ENCODE peak calls at places on chromosome 2, in eight cellular contexts. One of them, this sample, is unnamed.

GRCh38 chr2:149290662-149291061 is 39.7 kb upstream of the LYPD6 start:
- DNase-seq in HCT116: no peak
- DNase-seq in lung: no peak
- DNase-seq in AG09309: no peak
- DNase-seq in heart right ventricle: no peak
- DNase-seq in cardiac muscle cell: no peak
- DNase-seq in A549: no peak
- DNase-seq in breast epithelium: no peak
- DNase-seq in this sample: no peak

GRCh38 chr2:143110759-143111428 is 18.3 kb upstream of the ARHGAP15 start:
- DNase-seq in cardiac muscle cell: peak
- DNase-seq in heart right ventricle: peak
- DNase-seq in AG09309: peak
- DNase-seq in HCT116: peak
- DNase-seq in lung: peak
- DNase-seq in breast epithelium: peak
- DNase-seq in A549: peak
- DNase-seq in this sample: peak

GRCh38 chr2:152449578-152449977 is 114.6 kb downstream of the FMNL2 start:
- DNase-seq in heart right ventricle: no peak
- DNase-seq in lung: no peak
- DNase-seq in AG09309: no peak
- DNase-seq in A549: no peak
- DNase-seq in cardiac muscle cell: no peak
- DNase-seq in breast epithelium: no peak
- DNase-seq in HCT116: no peak
- DNase-seq in this sample: no peak

GRCh38 chr2:27804146-27804545 is 32.6 kb downstream of the MRPL33 start:
- DNase-seq in AG09309: no peak
- DNase-seq in A549: no peak
- DNase-seq in lung: no peak
- DNase-seq in breast epithelium: no peak
- DNase-seq in heart right ventricle: no peak
- DNase-seq in HCT116: no peak
- DNase-seq in cardiac muscle cell: peak
- DNase-seq in this sample: no peak

GRCh38 chr2:134250840-134251461 is 2.9 kb upstream of the MGAT5 start:
- DNase-seq in heart right ventricle: no peak
- DNase-seq in lung: no peak
- DNase-seq in breast epithelium: no peak
- DNase-seq in HCT116: no peak
- DNase-seq in cardiac muscle cell: no peak
- DNase-seq in A549: no peak
- DNase-seq in AG09309: no peak
- DNase-seq in this sample: no peak

GRCh38 chr2:166677996-166678395 is 183.9 kb upstream of the SCN7A start:
- DNase-seq in heart right ventricle: no peak
- DNase-seq in AG09309: no peak
- DNase-seq in lung: no peak
- DNase-seq in cardiac muscle cell: no peak
- DNase-seq in A549: no peak
- DNase-seq in breast epithelium: no peak
- DNase-seq in HCT116: no peak
- DNase-seq in this sample: no peak

GRCh38 chr2:105397025-105397722 is 1.7 kb downstream of the FHL2 start:
- DNase-seq in heart right ventricle: no peak
- DNase-seq in AG09309: no peak
- DNase-seq in A549: peak
- DNase-seq in lung: no peak
- DNase-seq in cardiac muscle cell: peak
- DNase-seq in HCT116: peak
- DNase-seq in breast epithelium: no peak
- DNase-seq in this sample: no peak

GRCh38 chr2:2188344-2189111 is 142.5 kb downstream of the MYT1L start:
- DNase-seq in AG09309: no peak
- DNase-seq in HCT116: no peak
- DNase-seq in breast epithelium: no peak
- DNase-seq in heart right ventricle: no peak
- DNase-seq in A549: no peak
- DNase-seq in lung: no peak
- DNase-seq in cardiac muscle cell: no peak
- DNase-seq in this sample: no peak

GRCh38 chr2:219186754-219187456 is 8.8 kb downstream of the RETREG2 start:
- DNase-seq in HCT116: no peak
- DNase-seq in breast epithelium: no peak
- DNase-seq in heart right ventricle: no peak
- DNase-seq in A549: no peak
- DNase-seq in lung: no peak
- DNase-seq in AG09309: no peak
- DNase-seq in cardiac muscle cell: no peak
- DNase-seq in this sample: no peak

GRCh38 chr2:16900405-16901025 is 234.9 kb upstream of the CYRIA start:
- DNase-seq in lung: no peak
- DNase-seq in A549: no peak
- DNase-seq in heart right ventricle: no peak
- DNase-seq in HCT116: peak
- DNase-seq in cardiac muscle cell: peak
- DNase-seq in AG09309: no peak
- DNase-seq in breast epithelium: no peak
- DNase-seq in this sample: no peak

GRCh38 chr2:226953826-226954225 is 118.0 kb downstream of the RHBDD1 start:
- DNase-seq in cardiac muscle cell: no peak
- DNase-seq in A549: no peak
- DNase-seq in HCT116: no peak
- DNase-seq in AG09309: no peak
- DNase-seq in heart right ventricle: no peak
- DNase-seq in lung: no peak
- DNase-seq in breast epithelium: no peak
- DNase-seq in this sample: no peak

GRCh38 chr2:74554821-74555531 is 456 bp downstream of the DOK1 start:
- DNase-seq in AG09309: no peak
- DNase-seq in A549: no peak
- DNase-seq in lung: peak
- DNase-seq in breast epithelium: no peak
- DNase-seq in HCT116: no peak
- DNase-seq in heart right ventricle: peak
- DNase-seq in cardiac muscle cell: peak
- DNase-seq in this sample: peak

GRCh38 chr2:66840321-66841014 is 405.5 kb downstream of the MEIS1 start:
- DNase-seq in heart right ventricle: no peak
- DNase-seq in AG09309: peak
- DNase-seq in cardiac muscle cell: peak
- DNase-seq in A549: no peak
- DNase-seq in HCT116: no peak
- DNase-seq in lung: no peak
- DNase-seq in breast epithelium: no peak
- DNase-seq in this sample: no peak

GRCh38 chr2:170716851-170717598 is 1.9 kb downstream of the SP5 start:
- DNase-seq in AG09309: no peak
- DNase-seq in cardiac muscle cell: peak
- DNase-seq in breast epithelium: no peak
- DNase-seq in HCT116: no peak
- DNase-seq in heart right ventricle: peak
- DNase-seq in lung: peak
- DNase-seq in A549: peak
- DNase-seq in this sample: peak

GRCh38 chr2:59734743-59735142 is 818.7 kb downstream of the BCL11A start:
- DNase-seq in lung: no peak
- DNase-seq in breast epithelium: no peak
- DNase-seq in cardiac muscle cell: no peak
- DNase-seq in A549: no peak
- DNase-seq in AG09309: no peak
- DNase-seq in heart right ventricle: peak
- DNase-seq in HCT116: no peak
- DNase-seq in this sample: no peak

GRCh38 chr2:209556354-209556961 is 132.6 kb downstream of the MAP2 start:
- DNase-seq in breast epithelium: no peak
- DNase-seq in HCT116: peak
- DNase-seq in cardiac muscle cell: peak
- DNase-seq in AG09309: peak
- DNase-seq in A549: peak
- DNase-seq in lung: no peak
- DNase-seq in heart right ventricle: no peak
- DNase-seq in this sample: peak

GRCh38 chr2:120863661-120864320 is 128.1 kb downstream of the GLI2 start:
- DNase-seq in heart right ventricle: no peak
- DNase-seq in breast epithelium: no peak
- DNase-seq in A549: peak
- DNase-seq in HCT116: peak
- DNase-seq in AG09309: no peak
- DNase-seq in cardiac muscle cell: peak
- DNase-seq in lung: no peak
- DNase-seq in this sample: no peak

GRCh38 chr2:203533696-203534471 is 1.2 kb downstream of the RAPH1 start:
- DNase-seq in lung: no peak
- DNase-seq in heart right ventricle: no peak
- DNase-seq in A549: peak
- DNase-seq in HCT116: no peak
- DNase-seq in AG09309: peak
- DNase-seq in cardiac muscle cell: peak
- DNase-seq in breast epithelium: no peak
- DNase-seq in this sample: no peak

GRCh38 chr2:39469807-39470206 is 32.7 kb upstream of the MAP4K3 start:
- DNase-seq in breast epithelium: no peak
- DNase-seq in lung: no peak
- DNase-seq in cardiac muscle cell: peak
- DNase-seq in heart right ventricle: no peak
- DNase-seq in AG09309: no peak
- DNase-seq in A549: no peak
- DNase-seq in HCT116: no peak
- DNase-seq in this sample: peak

GRCh38 chr2:17051558-17051957 is 385.9 kb upstream of the CYRIA start:
- DNase-seq in breast epithelium: no peak
- DNase-seq in HCT116: no peak
- DNase-seq in A549: no peak
- DNase-seq in cardiac muscle cell: no peak
- DNase-seq in AG09309: no peak
- DNase-seq in heart right ventricle: no peak
- DNase-seq in lung: no peak
- DNase-seq in this sample: no peak

DNA sequence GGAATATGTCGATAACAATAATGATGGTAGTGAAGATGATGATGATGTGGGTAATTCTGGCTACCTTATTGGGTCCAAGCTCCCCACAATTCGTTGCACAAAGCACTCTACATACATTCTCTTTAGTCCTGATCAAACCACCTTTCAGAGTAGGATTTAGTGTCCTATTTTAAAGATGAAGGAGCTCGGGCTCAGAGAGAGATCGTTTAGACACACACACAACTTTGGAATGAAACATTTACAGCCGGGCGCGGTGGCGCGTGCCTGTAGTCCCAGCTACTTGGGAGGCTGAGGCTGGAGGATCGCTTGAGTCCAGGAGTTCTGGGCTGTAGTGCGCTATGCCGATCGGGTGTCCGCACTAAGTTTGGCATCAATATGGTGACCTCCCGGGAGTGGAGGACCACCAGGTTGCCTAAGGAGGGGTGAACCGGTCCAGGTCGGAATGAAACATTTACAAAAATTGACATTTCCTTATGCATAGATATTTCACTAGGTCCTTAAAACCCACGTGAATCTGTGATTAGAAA is 50.7 kb downstream of the GREB1 start:
- DNase-seq in heart right ventricle: no peak
- DNase-seq in cardiac muscle cell: no peak
- DNase-seq in A549: no peak
- DNase-seq in breast epithelium: no peak
- DNase-seq in HCT116: no peak
- DNase-seq in lung: no peak
- DNase-seq in AG09309: no peak
- DNase-seq in this sample: no peak
- TF ChIP-seq CTCF in heart right ventricle: no peak
- TF ChIP-seq CTCF in cardiac muscle cell: no peak
- TF ChIP-seq CTCF in A549: peak
- TF ChIP-seq CTCF in breast epithelium: no peak
- TF ChIP-seq CTCF in HCT116: no peak
- TF ChIP-seq CTCF in lung: no peak
- TF ChIP-seq CTCF in AG09309: no peak
- TF ChIP-seq CTCF in this sample: no peak

GRCh38 chr2:181198188-181198864 is 217.9 kb downstream of the UBE2E3 start:
- DNase-seq in lung: no peak
- DNase-seq in A549: no peak
- DNase-seq in heart right ventricle: no peak
- DNase-seq in HCT116: no peak
- DNase-seq in AG09309: no peak
- DNase-seq in breast epithelium: no peak
- DNase-seq in cardiac muscle cell: no peak
- DNase-seq in this sample: no peak
- H3K4me3 ChIP-seq in lung: no peak
- H3K4me3 ChIP-seq in A549: no peak
- H3K4me3 ChIP-seq in heart right ventricle: no peak
- H3K4me3 ChIP-seq in HCT116: no peak
- H3K4me3 ChIP-seq in AG09309: no peak
- H3K4me3 ChIP-seq in breast epithelium: no peak
- H3K4me3 ChIP-seq in cardiac muscle cell: no peak
- H3K4me3 ChIP-seq in this sample: no peak

DNA sequence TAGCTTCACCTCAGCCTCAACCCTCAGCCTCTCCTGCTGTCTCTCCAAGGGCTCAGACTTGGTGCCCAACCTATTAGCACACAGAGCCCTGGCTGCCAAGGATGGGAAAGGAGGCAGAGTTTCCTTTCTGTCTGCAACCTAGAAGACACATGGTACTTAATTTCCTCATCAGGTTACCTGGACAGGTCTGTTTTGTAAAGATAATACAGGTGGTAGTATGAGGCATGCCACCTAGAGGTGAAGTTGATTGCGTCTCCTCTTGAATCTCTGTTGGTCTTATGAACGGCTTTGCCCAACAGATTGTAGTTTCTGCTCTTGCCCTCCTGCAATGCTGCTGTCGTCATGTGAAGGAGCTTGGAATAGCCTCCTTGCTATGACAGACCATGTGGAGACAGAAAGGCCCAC is 44.5 kb upstream of the RMND5A start:
- DNase-seq in A549: no peak
- DNase-seq in heart right ventricle: no peak
- DNase-seq in AG09309: no peak
- DNase-seq in HCT116: peak
- DNase-seq in lung: no peak
- DNase-seq in cardiac muscle cell: no peak
- DNase-seq in breast epithelium: no peak
- DNase-seq in this sample: peak
- TF ChIP-seq CTCF in A549: no peak
- TF ChIP-seq CTCF in heart right ventricle: no peak
- TF ChIP-seq CTCF in AG09309: no peak
- TF ChIP-seq CTCF in HCT116: peak
- TF ChIP-seq CTCF in lung: no peak
- TF ChIP-seq CTCF in cardiac muscle cell: no peak
- TF ChIP-seq CTCF in breast epithelium: no peak
- TF ChIP-seq CTCF in this sample: peak

DNA sequence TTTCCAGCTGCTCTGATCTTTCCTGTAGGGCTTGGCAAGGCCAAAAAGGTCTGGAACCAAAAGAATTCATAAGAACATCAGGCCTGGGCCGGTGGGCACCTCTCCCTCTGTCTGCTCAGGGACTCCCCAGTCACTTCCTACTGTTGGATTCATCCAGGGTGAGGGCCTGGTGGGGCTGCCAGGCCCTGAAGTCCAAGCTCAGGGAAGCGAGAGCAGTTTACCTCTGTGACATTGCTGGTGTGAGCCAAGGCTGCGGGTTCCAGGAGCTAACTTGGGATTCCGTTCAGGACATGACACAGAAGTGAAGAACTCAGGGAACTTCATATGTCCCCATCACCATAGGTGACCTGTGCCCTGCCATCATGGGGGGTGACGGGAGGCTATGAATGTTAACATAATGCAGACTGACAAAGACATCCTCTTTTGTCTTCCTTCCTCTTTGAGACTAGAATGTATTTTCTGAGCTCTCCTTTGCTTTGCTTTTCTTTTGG is 130.6 kb upstream of the SLC1A4 start:
- DNase-seq in breast epithelium: no peak
- DNase-seq in AG09309: no peak
- DNase-seq in cardiac muscle cell: no peak
- DNase-seq in A549: no peak
- DNase-seq in lung: no peak
- DNase-seq in HCT116: no peak
- DNase-seq in heart right ventricle: no peak
- DNase-seq in this sample: no peak
- H3K4me3 ChIP-seq in breast epithelium: no peak
- H3K4me3 ChIP-seq in AG09309: no peak
- H3K4me3 ChIP-seq in cardiac muscle cell: no peak
- H3K4me3 ChIP-seq in A549: peak
- H3K4me3 ChIP-seq in lung: no peak
- H3K4me3 ChIP-seq in HCT116: peak
- H3K4me3 ChIP-seq in heart right ventricle: no peak
- H3K4me3 ChIP-seq in this sample: no peak

This sample was measured in body of pancreas.